ENCODE peak calls at places on chromosomes 2 and 18, in eight cellular contexts. K is mucosa of descending colon, O is astrocyte, B is BJ, W is neuronal stem cell, N is psoas muscle, Z is activated T-cell treated with anti-CD3 and anti-CD28 coated beads for 1 hour, M is glutamatergic neuron. T is an unnamed sample.

GRCh38 chr18:12783524-12783923 is 80.7 kb downstream of the PSMG2 start:
- DNase-seq in K (peak), O (no peak), B (no peak), W (no peak), N (no peak), Z (no peak), M (no peak), T (no peak)

GRCh38 chr2:114091010-114091409 is 201.1 kb downstream of the ACTR3 start:
- DNase-seq in K (no peak), O (no peak), B (no peak), W (no peak), N (no peak), Z (no peak), M (no peak), T (no peak)

GRCh38 chr2:220441404-220441803 is 814.0 kb downstream of the SLC4A3 start:
- DNase-seq in K (no peak), O (no peak), B (no peak), W (no peak), N (no peak), Z (no peak), M (no peak), T (no peak)

GRCh38 chr2:162113771-162114168 is 38.3 kb downstream of the GCG start:
- DNase-seq in K (peak), O (peak), B (no peak), W (no peak), N (no peak), Z (no peak), M (no peak), T (no peak)

GRCh38 chr2:29196792-29197788 is 81.9 kb downstream of the CLIP4 start:
- DNase-seq in K (peak), O (peak), B (no peak), W (peak), N (peak), Z (peak), M (peak), T (no peak)

GRCh38 chr2:217903859-217904613 is 98.8 kb downstream of the TNS1 start:
- DNase-seq in K (peak), O (peak), B (no peak), W (no peak), N (peak), Z (no peak), M (no peak), T (no peak)

GRCh38 chr2:240369725-240370585 is 65.5 kb upstream of the GPC1 start:
- DNase-seq in K (peak), O (peak), B (peak), W (no peak), N (peak), Z (no peak), M (no peak), T (peak)

GRCh38 chr18:57574866-57575265 is 11.6 kb downstream of the FECH start:
- DNase-seq in K (no peak), O (no peak), B (no peak), W (no peak), N (no peak), Z (no peak), M (no peak), T (no peak)

GRCh38 chr2:62505109-62505508 is 886 bp downstream of the TMEM17 start:
- DNase-seq in K (no peak), O (no peak), B (no peak), W (no peak), N (no peak), Z (no peak), M (no peak), T (no peak)

GRCh38 chr2:239000500-239001073 is 152.7 kb downstream of the TWIST2 start:
- DNase-seq in K (no peak), O (no peak), B (no peak), W (no peak), N (no peak), Z (no peak), M (no peak), T (no peak)

GRCh38 chr2:189545424-189545823 is 35.2 kb downstream of the SLC40A1 start:
- DNase-seq in K (no peak), O (no peak), B (no peak), W (no peak), N (no peak), Z (no peak), M (no peak), T (no peak)

GRCh38 chr2:68134554-68134953 is 23.1 kb upstream of the PNO1 start:
- DNase-seq in K (peak), O (no peak), B (no peak), W (no peak), N (no peak), Z (no peak), M (no peak), T (no peak)

GRCh38 chr2:43837831-43838559 is 644 bp downstream of the ABCG5 start:
- DNase-seq in K (no peak), O (no peak), B (no peak), W (no peak), N (no peak), Z (no peak), M (no peak), T (no peak)

GRCh38 chr18:48195782-48196181 is 213.4 kb downstream of the ZBTB7C start:
- DNase-seq in K (no peak), O (no peak), B (no peak), W (no peak), N (no peak), Z (no peak), M (no peak), T (no peak)

GRCh38 chr2:109143214-109144187 is 14.5 kb downstream of the SH3RF3 start:
- DNase-seq in K (no peak), O (no peak), B (no peak), W (no peak), N (no peak), Z (peak), M (no peak), T (no peak)

GRCh38 chr2:70822843-70823629 is 2.6 kb upstream of the CLEC4F start:
- DNase-seq in K (no peak), O (no peak), B (no peak), W (no peak), N (no peak), Z (no peak), M (no peak), T (no peak)

GRCh38 chr2:181742908-181743722 is 62.8 kb upstream of the NEUROD1 start:
- DNase-seq in K (peak), O (peak), B (no peak), W (peak), N (no peak), Z (no peak), M (no peak), T (peak)

GRCh38 chr2:2579814-2580213 is 248.7 kb upstream of the MYT1L start:
- DNase-seq in K (no peak), O (no peak), B (no peak), W (no peak), N (peak), Z (no peak), M (no peak), T (no peak)

GRCh38 chr2:128449226-128450061 is 130.8 kb upstream of the HS6ST1 start:
- DNase-seq in K (no peak), O (no peak), B (no peak), W (no peak), N (no peak), Z (no peak), M (no peak), T (no peak)

GRCh38 chr2:23524261-23524706 is 139.3 kb downstream of the KLHL29 start:
- DNase-seq in K (no peak), O (peak), B (peak), W (no peak), N (peak), Z (no peak), M (no peak), T (no peak)

GRCh38 chr2:204487447-204488229 is 57.6 kb upstream of the PARD3B start:
- DNase-seq in K (no peak), O (peak), B (no peak), W (no peak), N (no peak), Z (no peak), M (no peak), T (no peak)

GRCh38 chr2:9149726-9150567 is 56.7 kb upstream of the ASAP2 start:
- DNase-seq in K (no peak), O (no peak), B (no peak), W (no peak), N (no peak), Z (no peak), M (no peak), T (no peak)

GRCh38 chr18:46260016-46260878 is 156.1 kb downstream of the HAUS1 start:
- DNase-seq in K (no peak), O (peak), B (peak), W (no peak), N (no peak), Z (no peak), M (no peak), T (no peak)

GRCh38 chr18:36217348-36217747 is 30.1 kb downstream of the MOCOS start:
- DNase-seq in K (peak), O (no peak), B (no peak), W (no peak), N (no peak), Z (no peak), M (no peak), T (no peak)